ENCODE peak calls at places on chromosome 7, in eight cellular contexts. V, J, W, N, Y, B, T and H are unnamed samples.

GRCh38 chr7:56092789-56093531 is at the start of gene PHKG1:
- DNase-seq in T (no peak), B (no peak), J (no peak), W (peak), Y (no peak), V (peak), N (peak), H (peak)

GRCh38 chr7:106153891-106154449 is 41.9 kb upstream of the SYPL1 start:
- DNase-seq in W (peak), J (peak), T (no peak), Y (peak), B (peak), N (peak), V (peak), H (peak)

GRCh38 chr7:105156731-105157130 is 142.7 kb downstream of the KMT2E start:
- DNase-seq in J (no peak), W (peak), T (no peak), V (no peak), Y (peak), B (no peak), N (no peak), H (no peak)

GRCh38 chr7:30465342-30466170 is 13.0 kb downstream of the NOD1 start:
- DNase-seq in T (no peak), W (no peak), V (peak), N (no peak), B (no peak), J (no peak), Y (no peak), H (no peak)

GRCh38 chr7:80288175-80289122 is 153.8 kb downstream of the GNAI1 start:
- DNase-seq in T (no peak), J (no peak), V (peak), Y (peak), W (no peak), N (no peak), B (no peak), H (peak)

GRCh38 chr7:26034386-26034785 is 117.6 kb upstream of the NFE2L3 start:
- DNase-seq in Y (no peak), V (no peak), T (no peak), B (no peak), J (no peak), N (no peak), W (no peak), H (no peak)

GRCh38 chr7:119931230-119931824 is 341.6 kb upstream of the KCND2 start:
- DNase-seq in V (no peak), Y (no peak), T (no peak), W (no peak), B (no peak), N (no peak), J (no peak), H (no peak)

GRCh38 chr7:87001214-87001613 is 58.2 kb downstream of the ELAPOR2 start:
- DNase-seq in Y (no peak), W (no peak), N (no peak), B (no peak), T (no peak), V (no peak), J (no peak), H (no peak)

GRCh38 chr7:18508441-18509427 is 13.2 kb downstream of the HDAC9 start:
- DNase-seq in T (no peak), W (no peak), Y (peak), N (peak), J (no peak), B (no peak), V (peak), H (peak)

GRCh38 chr7:12139421-12139820 is 71.7 kb upstream of the TMEM106B start:
- DNase-seq in N (no peak), W (no peak), B (no peak), J (no peak), Y (no peak), V (peak), T (no peak), H (no peak)

GRCh38 chr7:7996568-7996967 is 28.0 kb downstream of the GLCCI1 start:
- DNase-seq in J (no peak), N (no peak), B (no peak), T (no peak), Y (no peak), V (peak), W (no peak), H (no peak)

GRCh38 chr7:88306590-88307048 is at the start of gene STEAP4:
- DNase-seq in B (no peak), W (peak), T (peak), N (peak), Y (peak), V (peak), J (peak), H (peak)

GRCh38 chr7:66734006-66734405 is 6.5 kb upstream of the RABGEF1 start:
- DNase-seq in W (no peak), T (no peak), N (no peak), V (no peak), B (no peak), J (no peak), Y (no peak), H (no peak)

GRCh38 chr7:100897111-100897608 is 1.5 kb upstream of the ACHE start:
- DNase-seq in J (no peak), T (no peak), N (peak), Y (no peak), B (no peak), V (no peak), W (no peak), H (no peak)

GRCh38 chr7:12062062-12062461 is 149.0 kb upstream of the TMEM106B start:
- DNase-seq in J (no peak), V (peak), Y (no peak), B (no peak), N (no peak), W (no peak), T (no peak), H (no peak)

GRCh38 chr7:23346316-23346715 is 47.2 kb downstream of the MALSU1 start:
- DNase-seq in B (no peak), T (no peak), Y (no peak), V (no peak), J (no peak), W (no peak), N (no peak), H (no peak)

GRCh38 chr7:134811798-134812197 is 32.4 kb downstream of the CALD1 start:
- DNase-seq in Y (peak), T (no peak), V (peak), N (no peak), W (no peak), J (no peak), B (no peak), H (no peak)

GRCh38 chr7:143965280-143965679 is 10.6 kb downstream of the OR2F1 start:
- DNase-seq in T (no peak), J (no peak), W (no peak), N (no peak), Y (no peak), V (peak), B (no peak), H (no peak)

GRCh38 chr7:82897500-82897899 is 265.2 kb downstream of the PCLO start:
- DNase-seq in T (no peak), Y (no peak), N (no peak), B (no peak), J (no peak), V (no peak), W (no peak), H (no peak)

GRCh38 chr7:2953588-2954407 is 89.9 kb downstream of the CARD11 start:
- DNase-seq in T (no peak), V (no peak), J (no peak), Y (no peak), W (no peak), N (no peak), B (no peak), H (no peak)

GRCh38 chr7:66326501-66327180 is 121.5 kb downstream of the TPST1 start:
- DNase-seq in V (peak), T (no peak), N (no peak), Y (peak), W (no peak), B (no peak), J (no peak), H (no peak)

GRCh38 chr7:131107343-131108211 is 220.1 kb upstream of the MKLN1 start:
- DNase-seq in W (peak), V (peak), N (peak), B (peak), J (peak), T (peak), Y (peak), H (peak)

GRCh38 chr7:90262438-90262837 is 17.5 kb downstream of the CFAP69 start:
- DNase-seq in J (no peak), B (no peak), W (no peak), V (peak), T (no peak), Y (no peak), N (no peak), H (no peak)

GRCh38 chr7:114921636-114922150 is at the start of gene MDFIC:
- DNase-seq in W (no peak), N (peak), B (peak), V (peak), J (no peak), T (no peak), Y (no peak), H (peak)

GRCh38 chr7:46972205-46972604 is 609.7 kb downstream of the TNS3 start:
- DNase-seq in W (no peak), J (no peak), Y (peak), T (no peak), N (no peak), V (peak), B (no peak), H (no peak)

GRCh38 chr7:93016085-93016471 is 101.7 kb downstream of the SAMD9 start:
- DNase-seq in W (no peak), N (no peak), B (no peak), T (no peak), J (no peak), V (peak), Y (peak), H (peak)

GRCh38 chr7:113200281-113200680 is 81.9 kb upstream of the SMIM30 start:
- DNase-seq in Y (no peak), T (no peak), N (no peak), W (no peak), V (peak), J (no peak), B (no peak), H (no peak)

GRCh38 chr7:6284055-6284400 is 11.6 kb upstream of the CYTH3 start:
- DNase-seq in J (no peak), B (no peak), W (no peak), T (no peak), V (peak), Y (no peak), N (no peak), H (no peak)

GRCh38 chr7:51636503-51636902 is 319.9 kb upstream of the COBL start:
- DNase-seq in V (no peak), B (no peak), Y (no peak), J (no peak), N (no peak), T (no peak), W (no peak), H (no peak)

GRCh38 chr7:12315049-12315448 is 88.6 kb downstream of the VWDE start:
- DNase-seq in V (peak), W (no peak), N (no peak), T (no peak), J (no peak), Y (no peak), B (no peak), H (no peak)

GRCh38 chr7:149291036-149291835 is 29.2 kb downstream of the ZNF783 start:
- DNase-seq in J (no peak), B (no peak), N (peak), Y (no peak), V (no peak), T (no peak), W (no peak), H (no peak)

GRCh38 chr7:105521027-105521730 is 892 bp downstream of the PUS7 start:
- DNase-seq in Y (peak), J (peak), B (peak), N (no peak), V (peak), T (no peak), W (no peak), H (peak)

GRCh38 chr7:93148135-93148534 is at the start of gene SAMD9L:
- DNase-seq in N (no peak), T (no peak), J (no peak), W (no peak), V (peak), Y (no peak), B (no peak), H (no peak)

GRCh38 chr7:94190599-94191061 is 186.5 kb upstream of the BET1 start:
- DNase-seq in B (no peak), Y (peak), W (no peak), T (no peak), V (peak), J (no peak), N (no peak), H (no peak)

GRCh38 chr7:95686109-95686508 is 86.2 kb upstream of the DYNC1I1 start:
- DNase-seq in J (peak), Y (peak), N (no peak), T (no peak), B (peak), V (peak), W (no peak), H (peak)

GRCh38 chr7:3154881-3155494 is 111.3 kb upstream of the CARD11 start:
- DNase-seq in J (peak), V (peak), B (peak), T (no peak), Y (peak), W (no peak), N (peak), H (no peak)

GRCh38 chr7:149027055-149027454 is 1.2 kb downstream of the PDIA4 start:
- DNase-seq in T (no peak), B (no peak), Y (no peak), N (no peak), V (no peak), W (no peak), J (no peak), H (no peak)

GRCh38 chr7:116877443-116878217 is 15.2 kb downstream of the CAPZA2 start:
- DNase-seq in B (no peak), T (no peak), Y (no peak), V (no peak), N (no peak), J (no peak), W (no peak), H (no peak)
- H3K4me3 ChIP-seq in B (no peak), T (no peak), Y (no peak), V (no peak), N (no peak), J (no peak), W (no peak), H (no peak)

DNA sequence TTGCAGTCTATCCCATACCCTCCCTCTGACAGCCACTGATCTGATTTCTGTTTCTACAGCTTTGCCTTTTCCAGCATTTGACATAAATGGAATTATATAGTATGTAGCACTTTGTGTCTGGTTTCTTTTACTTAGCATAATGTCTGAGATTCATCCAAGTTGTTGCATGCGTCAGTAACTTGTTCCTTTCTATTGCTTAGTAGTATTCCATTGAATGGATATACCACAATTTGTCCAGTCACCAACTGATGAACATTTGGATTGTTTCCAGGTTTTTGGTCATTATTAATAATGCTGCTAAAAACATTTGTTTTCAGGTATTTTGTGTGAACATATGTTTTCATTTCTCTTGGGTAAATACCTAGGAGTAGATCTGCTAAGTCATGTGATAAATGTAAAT is 6.5 kb upstream of the KIAA1549 start:
- DNase-seq in J (no peak), B (no peak), W (no peak), T (no peak), V (no peak), Y (no peak), N (no peak), H (no peak)
- H3K4me3 ChIP-seq in J (no peak), B (no peak), W (no peak), T (no peak), V (no peak), Y (no peak), N (no peak), H (no peak)

DNA sequence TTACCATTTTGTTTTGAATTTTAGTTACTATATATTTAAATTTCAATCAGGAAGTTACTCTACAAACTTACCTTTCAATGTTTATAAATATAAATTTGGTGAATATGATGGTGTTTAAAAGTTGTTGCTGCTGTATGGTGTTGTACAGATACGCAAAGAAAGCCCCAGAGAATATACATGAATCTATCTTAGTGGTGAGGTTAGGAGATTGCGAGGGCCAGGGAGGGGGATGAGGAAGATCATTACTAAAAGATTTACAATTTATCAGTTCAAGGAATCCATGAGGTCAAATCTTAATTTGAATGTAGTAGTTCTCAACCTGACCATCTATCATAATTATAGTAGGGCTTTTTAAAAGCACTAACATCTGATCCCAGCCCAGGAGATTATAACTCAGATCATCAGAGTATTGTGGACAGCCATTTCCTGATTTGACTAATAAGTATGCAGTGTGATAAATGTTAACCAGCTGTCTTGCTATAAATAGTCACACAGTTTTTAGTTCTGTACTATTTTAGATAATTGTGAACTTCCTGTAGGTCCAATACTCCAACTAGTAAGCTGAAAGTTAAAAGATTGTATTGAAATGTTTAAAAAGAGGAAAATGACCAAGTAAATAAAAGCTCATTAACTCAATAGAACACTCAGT is 23.6 kb downstream of the FAM3C start:
- DNase-seq in Y (no peak), T (no peak), W (no peak), N (no peak), V (no peak), B (no peak), J (no peak), H (no peak)
- H3K4me3 ChIP-seq in Y (no peak), T (no peak), W (no peak), N (no peak), V (no peak), B (no peak), J (no peak), H (no peak)

GRCh38 chr7:24728503-24729364 is 28.5 kb downstream of the GSDME start:
- DNase-seq in T (no peak), N (no peak), V (no peak), B (peak), Y (no peak), J (no peak), W (peak), H (no peak)

GRCh38 chr7:24728121-24728500 is 29.2 kb downstream of the GSDME start:
- DNase-seq in V (no peak), J (no peak), Y (no peak), B (peak), T (no peak), W (peak), N (no peak), H (no peak)

GRCh38 chr7:24729365-24730017 is 27.8 kb downstream of the GSDME start:
- DNase-seq in V (no peak), B (peak), W (peak), T (no peak), Y (no peak), J (no peak), N (no peak), H (no peak)

GRCh38 chr7:24725554-24726260 is 31.6 kb downstream of the GSDME start:
- DNase-seq in Y (no peak), N (no peak), V (no peak), T (no peak), B (peak), J (no peak), W (peak), H (no peak)

DNA sequence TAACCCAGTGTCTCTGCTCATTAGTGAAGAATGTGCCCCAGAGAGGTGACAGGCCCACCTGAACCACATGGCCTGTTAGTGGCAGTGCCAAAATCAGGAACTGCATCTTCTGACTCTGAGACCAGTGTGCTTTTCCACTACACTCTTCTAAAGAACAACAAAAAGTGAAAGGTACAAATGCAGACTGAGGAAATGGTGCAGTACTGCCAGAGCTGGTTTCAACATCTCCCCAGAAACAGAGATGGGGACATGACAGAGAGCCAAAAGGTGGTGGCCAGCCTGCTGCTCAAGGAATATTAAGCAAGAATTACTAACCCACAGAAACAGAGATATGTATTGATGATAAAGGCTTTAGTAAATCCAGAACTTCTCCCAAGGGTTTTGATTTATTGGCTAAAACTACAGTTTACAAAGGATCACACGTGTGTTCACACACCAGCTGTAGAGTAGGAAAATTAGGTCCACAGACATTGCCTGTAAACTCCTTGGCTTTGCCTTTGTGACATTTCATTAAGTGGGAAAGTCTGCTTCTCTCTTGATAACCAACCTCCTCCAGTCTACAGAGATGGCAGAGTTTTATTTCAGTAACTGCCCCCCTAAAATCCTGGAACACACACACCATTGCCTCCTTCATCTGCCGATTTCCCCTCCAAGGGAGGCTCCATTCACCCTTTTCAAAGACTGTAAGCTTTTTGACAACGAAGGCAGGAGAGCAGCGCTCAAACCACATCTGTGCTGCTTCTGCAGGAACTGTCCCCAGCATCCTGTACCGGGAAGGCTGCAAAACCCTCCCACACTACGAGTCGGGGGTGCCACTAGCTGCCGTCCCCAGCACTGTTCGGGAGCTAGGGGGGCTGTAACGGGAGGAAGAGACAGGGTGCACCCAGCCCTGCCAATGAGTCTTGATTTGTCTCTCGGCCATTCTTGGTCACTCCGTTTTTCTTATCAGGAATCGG is 29.8 kb downstream of the GSDME start:
- DNase-seq in Y (no peak), V (peak), B (peak), J (no peak), W (peak), N (no peak), T (no peak), H (no peak)
- H3K4me3 ChIP-seq in Y (no peak), V (no peak), B (no peak), J (no peak), W (no peak), N (no peak), T (no peak), H (no peak)

GRCh38 chr7:1940863-1941262 is 270.8 kb downstream of the ELFN1 start:
- DNase-seq in W (no peak), V (no peak), T (no peak), Y (no peak), J (no peak), B (peak), N (no peak), H (peak)

GRCh38 chr7:1941464-1942025 is 271.5 kb downstream of the ELFN1 start:
- DNase-seq in T (no peak), Y (no peak), B (no peak), J (no peak), W (no peak), N (peak), V (no peak), H (peak)

GRCh38 chr7:1938788-1939433 is 268.8 kb downstream of the ELFN1 start:
- DNase-seq in T (no peak), Y (no peak), W (no peak), V (no peak), B (peak), J (no peak), N (no peak), H (peak)

GRCh38 chr7:1939434-1940401 is 269.6 kb downstream of the ELFN1 start:
- DNase-seq in B (peak), W (no peak), T (no peak), V (no peak), N (no peak), Y (no peak), J (no peak), H (peak)

GRCh38 chr7:1940402-1940786 is 270.3 kb downstream of the ELFN1 start:
- DNase-seq in N (no peak), W (no peak), T (peak), J (no peak), B (peak), Y (no peak), V (peak), H (peak)
- H3K4me3 ChIP-seq in N (no peak), W (peak), T (peak), J (no peak), B (peak), Y (no peak), V (no peak), H (no peak)